ENCODE peak calls at places on chromosomes 6 and 20, in four cellular contexts. One of them, this sample, is unnamed.

GRCh38 chr6:145147559-145147958 is 587.8 kb downstream of the EPM2A start:
- DNase-seq in WTC11: no peak
- DNase-seq in small intestine: no peak
- DNase-seq in Right ventricle myocardium superior: no peak
- DNase-seq in this sample: no peak

GRCh38 chr6:408599-409102 is 17.1 kb downstream of the IRF4 start:
- DNase-seq in small intestine: peak
- DNase-seq in WTC11: peak
- DNase-seq in Right ventricle myocardium superior: peak
- DNase-seq in this sample: peak

GRCh38 chr6:21887301-21888185 is 294.0 kb downstream of the SOX4 start:
- DNase-seq in small intestine: no peak
- DNase-seq in Right ventricle myocardium superior: peak
- DNase-seq in WTC11: no peak
- DNase-seq in this sample: no peak

GRCh38 chr6:170575250-170575649 is 9.2 kb downstream of the PDCD2 start:
- DNase-seq in small intestine: no peak
- DNase-seq in Right ventricle myocardium superior: no peak
- DNase-seq in WTC11: no peak
- DNase-seq in this sample: no peak

GRCh38 chr20:6566821-6567220 is 200.7 kb upstream of the BMP2 start:
- DNase-seq in small intestine: no peak
- DNase-seq in Right ventricle myocardium superior: no peak
- DNase-seq in WTC11: no peak
- DNase-seq in this sample: no peak

GRCh38 chr6:4567141-4567540 is 209.1 kb upstream of the CDYL start:
- DNase-seq in WTC11: no peak
- DNase-seq in Right ventricle myocardium superior: no peak
- DNase-seq in small intestine: no peak
- DNase-seq in this sample: peak

GRCh38 chr6:12653396-12653910 is 63.1 kb upstream of the PHACTR1 start:
- DNase-seq in Right ventricle myocardium superior: no peak
- DNase-seq in WTC11: no peak
- DNase-seq in small intestine: no peak
- DNase-seq in this sample: no peak

GRCh38 chr6:106715922-106716321 is 86.5 kb downstream of the QRSL1 start:
- DNase-seq in Right ventricle myocardium superior: no peak
- DNase-seq in WTC11: no peak
- DNase-seq in small intestine: peak
- DNase-seq in this sample: no peak

GRCh38 chr6:96391776-96392175 is 129.8 kb upstream of the UFL1 start:
- DNase-seq in Right ventricle myocardium superior: peak
- DNase-seq in small intestine: peak
- DNase-seq in WTC11: peak
- DNase-seq in this sample: peak

GRCh38 chr6:93580441-93580840 is 161.1 kb upstream of the EPHA7 start:
- DNase-seq in WTC11: no peak
- DNase-seq in small intestine: peak
- DNase-seq in Right ventricle myocardium superior: no peak
- DNase-seq in this sample: no peak

GRCh38 chr6:43926644-43927524 is 156.9 kb downstream of the VEGFA start:
- DNase-seq in Right ventricle myocardium superior: no peak
- DNase-seq in small intestine: peak
- DNase-seq in WTC11: peak
- DNase-seq in this sample: no peak